ENCODE peak calls at places on chromosomes 12 and 14, in four cellular contexts. U is GM10248; L is omental fat pad; N is CD8-positive, alpha-beta T cell. Q is an unnamed sample.

GRCh38 chr12:28114488-28114887 is 75.8 kb upstream of the CCDC91 start:
- DNase-seq in N (no peak), L (no peak), U (no peak), Q (no peak)

GRCh38 chr12:75814856-75815754 is 216.5 kb downstream of the PHLDA1 start:
- DNase-seq in L (no peak), N (no peak), U (peak; percentile 14), Q (no peak)

GRCh38 chr12:69901141-69901900 is 76.3 kb downstream of the MYRFL start:
- DNase-seq in N (no peak), U (no peak), L (no peak), Q (no peak)

GRCh38 chr12:106682594-106683234 is 91.8 kb upstream of the RIC8B start:
- DNase-seq in N (no peak), U (peak; percentile 30), L (no peak), Q (no peak)

GRCh38 chr14:50338547-50338946 is 26.4 kb downstream of the DMAC2L start:
- DNase-seq in L (no peak), U (no peak), N (no peak), Q (no peak)

GRCh38 chr12:21656931-21657335 is 709 bp downstream of the LDHB start:
- DNase-seq in U (peak; percentile 23), N (peak; percentile 65), L (no peak), Q (no peak)

GRCh38 chr14:35944847-35945246 is 118.7 kb downstream of the BRMS1L start:
- DNase-seq in U (peak; percentile 24), N (no peak), L (no peak), Q (no peak)

GRCh38 chr14:69629225-69630127 is 18.1 kb downstream of the SUSD6 start:
- DNase-seq in L (no peak), N (no peak), U (peak; percentile 44), Q (no peak)

GRCh38 chr14:76767681-76768055 is 6.4 kb downstream of the VASH1 start:
- DNase-seq in L (no peak), N (peak; percentile 45), U (no peak), Q (peak; percentile 33)

GRCh38 chr14:92710001-92710341 is 38.5 kb downstream of the LGMN start:
- DNase-seq in L (no peak), U (no peak), N (no peak), Q (no peak)

GRCh38 chr12:100481021-100481420 is 7.4 kb downstream of the NR1H4 start:
- DNase-seq in N (no peak), U (no peak), L (no peak), Q (no peak)

GRCh38 chr14:76926521-76927251 is 100.5 kb downstream of the LRRC74A start:
- DNase-seq in U (peak; percentile 80), N (peak; percentile 65), L (no peak), Q (no peak)

GRCh38 chr14:96204151-96205058 is at the start of gene BDKRB2:
- DNase-seq in U (peak; percentile 52), L (no peak), N (no peak), Q (no peak)

GRCh38 chr12:110534811-110535210 is 32.7 kb downstream of the RAD9B start:
- DNase-seq in N (no peak), U (no peak), L (no peak), Q (no peak)

GRCh38 chr12:100576311-100577036 is 3.0 kb downstream of the GAS2L3 start:
- DNase-seq in L (no peak), N (no peak), U (no peak), Q (no peak)

GRCh38 chr12:65956056-65956738 is 131.9 kb downstream of the HMGA2 start:
- DNase-seq in N (no peak), L (no peak), U (no peak), Q (no peak)

GRCh38 chr12:1474059-1474537 is 120.3 kb downstream of the FBXL14 start:
- DNase-seq in U (no peak), N (no peak), L (no peak), Q (no peak)

GRCh38 chr12:93243382-93243688 is 134.4 kb upstream of the NUDT4 start:
- DNase-seq in N (no peak), L (no peak), U (no peak), Q (no peak)

GRCh38 chr14:92993302-92993701 is 70.4 kb downstream of the CHGA start:
- DNase-seq in L (no peak), N (no peak), U (no peak), Q (no peak)

GRCh38 chr14:99624024-99624423 is 20.0 kb upstream of the CCDC85C start:
- DNase-seq in N (no peak), L (no peak), U (no peak), Q (no peak)

GRCh38 chr14:99626041-99626648 is 18.8 kb upstream of the HHIPL1 start:
- DNase-seq in N (no peak), L (no peak), U (no peak), Q (no peak)

GRCh38 chr14:99625476-99625875 is 19.5 kb upstream of the HHIPL1 start:
- DNase-seq in L (no peak), U (no peak), N (no peak), Q (no peak)

GRCh38 chr14:99627100-99627499 is 17.8 kb upstream of the HHIPL1 start:
- DNase-seq in N (no peak), U (no peak), L (no peak), Q (no peak)

GRCh38 chr14:99624971-99625370 is 20.0 kb upstream of the HHIPL1 start:
- DNase-seq in L (no peak), U (no peak), N (no peak), Q (no peak)
- TF ChIP-seq CTCF in L (no peak), U (no peak), N (no peak), Q (no peak)

GRCh38 chr12:121649403-121649802 is 20.1 kb downstream of the MORN3 start:
- DNase-seq in N (no peak), U (no peak), L (no peak), Q (no peak)

GRCh38 chr12:121648458-121649028 is 20.9 kb downstream of the MORN3 start:
- DNase-seq in U (no peak), N (no peak), L (no peak), Q (no peak)

GRCh38 chr12:121652767-121653497 is 16.5 kb downstream of the MORN3 start:
- DNase-seq in L (no peak), U (no peak), N (no peak), Q (no peak)

GRCh38 chr12:121651381-121651780 is 18.1 kb downstream of the MORN3 start:
- DNase-seq in L (no peak), U (no peak), N (no peak), Q (no peak)

DNA sequence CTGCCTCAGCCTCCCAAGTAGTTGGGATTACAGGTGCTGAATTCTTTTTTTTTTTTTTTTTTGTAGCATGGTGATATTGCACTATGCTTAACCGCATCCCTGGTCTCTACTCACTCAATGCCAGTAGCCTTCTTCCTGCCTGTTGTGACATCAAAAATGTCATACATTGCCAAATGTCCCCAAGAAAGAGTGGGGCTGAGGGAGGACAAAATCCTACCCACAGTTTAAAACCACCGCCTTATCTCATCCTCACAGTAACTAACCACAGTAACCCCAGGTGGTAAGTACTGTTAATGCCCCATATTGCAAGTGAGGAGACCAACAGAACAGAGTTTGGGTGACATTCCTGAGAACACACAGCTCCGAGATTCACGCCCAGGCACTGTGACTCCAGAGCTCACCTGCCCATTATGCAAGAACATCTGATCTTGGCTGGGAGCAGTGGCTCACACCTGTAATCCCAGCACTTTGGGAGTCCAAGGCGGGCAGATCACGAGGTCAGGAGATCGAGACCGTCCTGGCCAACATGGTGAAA is 19.6 kb downstream of the MORN3 start:
- DNase-seq in L (no peak), U (no peak), N (no peak), Q (no peak)
- TF ChIP-seq CTCF in L (no peak), U (no peak), N (no peak), Q (no peak)

DNA sequence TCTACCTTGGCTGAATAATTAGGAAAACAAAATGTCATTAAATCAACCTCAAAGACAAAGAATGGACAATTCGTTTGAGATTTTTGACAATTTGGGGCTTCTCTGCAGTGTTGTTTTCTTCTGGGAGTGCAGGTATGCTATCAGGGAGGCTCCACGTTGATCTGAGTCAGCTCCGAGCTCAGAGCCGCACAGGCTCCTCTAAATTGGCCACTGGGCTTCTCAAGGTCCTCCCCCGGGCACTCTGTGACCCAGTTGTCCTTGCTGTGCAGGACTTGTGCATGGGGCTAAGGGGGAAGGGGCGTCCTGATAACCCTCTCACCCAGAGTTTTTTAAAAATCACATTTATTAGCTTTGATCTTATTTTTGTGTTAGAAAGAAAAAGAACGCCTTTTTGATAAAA is 52.7 kb downstream of the TBX3 start:
- DNase-seq in N (no peak), U (no peak), L (no peak), Q (no peak)
- TF ChIP-seq CTCF in N (no peak), U (no peak), L (no peak), Q (no peak)

GRCh38 chr12:120640840-120641833 is 711 bp downstream of the CABP1 start:
- DNase-seq in N (peak; percentile 68), U (peak; percentile 69), L (no peak), Q (no peak)

GRCh38 chr12:120643574-120643973 is 3.1 kb downstream of the CABP1 start:
- DNase-seq in N (no peak), U (no peak), L (no peak), Q (no peak)

GRCh38 chr12:120642086-120642485 is 1.7 kb downstream of the CABP1 start:
- DNase-seq in L (no peak), N (no peak), U (no peak), Q (no peak)

GRCh38 chr12:120642806-120643205 is 2.4 kb downstream of the CABP1 start:
- DNase-seq in U (no peak), N (no peak), L (no peak), Q (no peak)

DNA sequence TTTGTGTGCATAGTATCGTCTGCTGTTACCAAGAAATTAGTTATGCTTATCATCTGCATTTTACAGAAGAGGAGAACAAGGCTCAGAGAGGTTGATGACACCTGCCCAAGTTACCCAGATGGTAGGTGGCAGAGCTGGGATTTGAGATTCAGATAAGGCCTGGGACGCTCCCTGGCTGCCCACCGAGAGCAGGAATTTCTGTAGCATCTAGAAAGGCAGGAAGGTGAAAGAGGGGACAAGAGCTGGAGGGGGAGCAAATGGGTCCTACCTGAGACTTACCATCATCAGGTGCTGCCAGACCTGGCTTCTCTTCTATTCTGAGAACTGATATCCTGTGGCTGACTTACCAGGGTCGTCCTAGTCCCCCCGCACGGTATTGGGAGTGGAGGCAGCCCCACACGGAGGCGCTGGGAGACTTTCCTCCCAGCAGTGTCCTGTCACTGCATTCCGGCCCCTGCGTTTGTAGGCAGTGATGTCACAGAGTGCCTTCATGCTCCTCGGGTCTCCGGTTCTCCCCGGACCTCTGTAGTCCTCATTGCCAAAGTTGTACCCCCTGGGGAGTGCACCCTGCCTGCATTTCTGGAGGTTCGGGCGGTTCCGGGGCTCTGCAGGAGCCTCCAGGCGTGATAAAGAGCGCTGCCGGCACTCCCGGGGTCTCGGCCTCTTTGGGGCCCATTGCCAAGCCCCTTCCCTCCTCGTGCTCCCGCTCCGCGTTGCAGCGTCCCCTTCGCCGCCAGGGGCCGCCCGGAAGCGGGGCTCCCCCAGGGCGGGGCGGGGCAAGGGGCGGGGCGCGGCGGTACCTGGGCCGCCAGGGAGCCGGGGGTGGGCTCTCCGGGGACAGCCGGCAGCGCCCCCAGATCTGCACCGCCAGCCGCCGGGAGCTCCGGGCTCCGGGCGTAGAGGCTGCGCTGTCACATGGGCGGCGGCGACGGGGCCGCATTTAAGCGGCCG is at the start of gene CABP1:
- DNase-seq in U (peak; percentile 87), L (no peak), N (peak; percentile 84), Q (peak; percentile 69)
- TF ChIP-seq CTCF in U (peak; percentile 46), L (no peak), N (peak; percentile 37), Q (peak; percentile 55)

GRCh38 chr12:6201199-6201608 is 1.0 kb downstream of the CD9 start:
- DNase-seq in N (peak; percentile 52), U (no peak), L (no peak), Q (no peak)
- TF ChIP-seq CTCF in N (no peak), U (no peak), L (no peak), Q (no peak)